ENCODE peak calls at places on chromosomes 7 and 10, in seven cellular contexts. One of them, this sample, is unnamed.

GRCh38 chr10:112360308-112361270 is 13.3 kb upstream of the ACSL5 start:
- DNase-seq in stimulated activated CD4-positive, alpha-beta T cell treated with anti-CD3 and anti-CD28 coated beads, Interleukin-12 subunit alpha, Interleukin-12 subunit beta, amount 100 ng/mL, for 4 hours: no peak
- DNase-seq in stimulated activated effector memory CD8-positive, alpha-beta T cell treated with anti-CD3 and anti-CD28 coated beads, Interleukin-12 subunit alpha, Interleukin-12 subunit beta, amount 100 ng/mL, for 72 hours: no peak
- DNase-seq in GDM1: no peak
- DNase-seq in GM20000: no peak
- DNase-seq in activated naive CD4-positive, alpha-beta T cell: no peak
- DNase-seq in dermis microvascular lymphatic vessel endothelial cell: peak
- DNase-seq in this sample: no peak

GRCh38 chr7:50300336-50300735 is 4.2 kb upstream of the IKZF1 start:
- DNase-seq in stimulated activated CD4-positive, alpha-beta T cell treated with anti-CD3 and anti-CD28 coated beads, Interleukin-12 subunit alpha, Interleukin-12 subunit beta, amount 100 ng/mL, for 4 hours: no peak
- DNase-seq in stimulated activated effector memory CD8-positive, alpha-beta T cell treated with anti-CD3 and anti-CD28 coated beads, Interleukin-12 subunit alpha, Interleukin-12 subunit beta, amount 100 ng/mL, for 72 hours: no peak
- DNase-seq in GDM1: no peak
- DNase-seq in GM20000: no peak
- DNase-seq in activated naive CD4-positive, alpha-beta T cell: no peak
- DNase-seq in dermis microvascular lymphatic vessel endothelial cell: no peak
- DNase-seq in this sample: no peak

GRCh38 chr7:80918406-80918805 is 445 bp downstream of the SEMA3C start:
- DNase-seq in stimulated activated CD4-positive, alpha-beta T cell treated with anti-CD3 and anti-CD28 coated beads, Interleukin-12 subunit alpha, Interleukin-12 subunit beta, amount 100 ng/mL, for 4 hours: no peak
- DNase-seq in stimulated activated effector memory CD8-positive, alpha-beta T cell treated with anti-CD3 and anti-CD28 coated beads, Interleukin-12 subunit alpha, Interleukin-12 subunit beta, amount 100 ng/mL, for 72 hours: no peak
- DNase-seq in GDM1: no peak
- DNase-seq in GM20000: peak
- DNase-seq in activated naive CD4-positive, alpha-beta T cell: no peak
- DNase-seq in dermis microvascular lymphatic vessel endothelial cell: peak
- DNase-seq in this sample: no peak

GRCh38 chr7:105794741-105795729 is 81.4 kb downstream of the ATXN7L1 start:
- DNase-seq in stimulated activated CD4-positive, alpha-beta T cell treated with anti-CD3 and anti-CD28 coated beads, Interleukin-12 subunit alpha, Interleukin-12 subunit beta, amount 100 ng/mL, for 4 hours: no peak
- DNase-seq in stimulated activated effector memory CD8-positive, alpha-beta T cell treated with anti-CD3 and anti-CD28 coated beads, Interleukin-12 subunit alpha, Interleukin-12 subunit beta, amount 100 ng/mL, for 72 hours: no peak
- DNase-seq in GDM1: no peak
- DNase-seq in GM20000: no peak
- DNase-seq in activated naive CD4-positive, alpha-beta T cell: no peak
- DNase-seq in dermis microvascular lymphatic vessel endothelial cell: no peak
- DNase-seq in this sample: no peak

GRCh38 chr10:104284783-104285182 is 15.8 kb downstream of the GSTO2 start:
- DNase-seq in stimulated activated CD4-positive, alpha-beta T cell treated with anti-CD3 and anti-CD28 coated beads, Interleukin-12 subunit alpha, Interleukin-12 subunit beta, amount 100 ng/mL, for 4 hours: no peak
- DNase-seq in stimulated activated effector memory CD8-positive, alpha-beta T cell treated with anti-CD3 and anti-CD28 coated beads, Interleukin-12 subunit alpha, Interleukin-12 subunit beta, amount 100 ng/mL, for 72 hours: no peak
- DNase-seq in GDM1: no peak
- DNase-seq in GM20000: no peak
- DNase-seq in activated naive CD4-positive, alpha-beta T cell: no peak
- DNase-seq in dermis microvascular lymphatic vessel endothelial cell: no peak
- DNase-seq in this sample: no peak

GRCh38 chr7:157663061-157663863 is 326.5 kb downstream of the DNAJB6 start:
- DNase-seq in stimulated activated CD4-positive, alpha-beta T cell treated with anti-CD3 and anti-CD28 coated beads, Interleukin-12 subunit alpha, Interleukin-12 subunit beta, amount 100 ng/mL, for 4 hours: no peak
- DNase-seq in stimulated activated effector memory CD8-positive, alpha-beta T cell treated with anti-CD3 and anti-CD28 coated beads, Interleukin-12 subunit alpha, Interleukin-12 subunit beta, amount 100 ng/mL, for 72 hours: no peak
- DNase-seq in GDM1: no peak
- DNase-seq in GM20000: no peak
- DNase-seq in activated naive CD4-positive, alpha-beta T cell: no peak
- DNase-seq in dermis microvascular lymphatic vessel endothelial cell: no peak
- DNase-seq in this sample: peak

GRCh38 chr7:101624246-101625000 is 4.7 kb downstream of the MYL10 start:
- DNase-seq in stimulated activated CD4-positive, alpha-beta T cell treated with anti-CD3 and anti-CD28 coated beads, Interleukin-12 subunit alpha, Interleukin-12 subunit beta, amount 100 ng/mL, for 4 hours: no peak
- DNase-seq in stimulated activated effector memory CD8-positive, alpha-beta T cell treated with anti-CD3 and anti-CD28 coated beads, Interleukin-12 subunit alpha, Interleukin-12 subunit beta, amount 100 ng/mL, for 72 hours: no peak
- DNase-seq in GDM1: no peak
- DNase-seq in GM20000: no peak
- DNase-seq in activated naive CD4-positive, alpha-beta T cell: no peak
- DNase-seq in dermis microvascular lymphatic vessel endothelial cell: no peak
- DNase-seq in this sample: no peak

GRCh38 chr7:21261627-21262564 is 166.0 kb upstream of the SP4 start:
- DNase-seq in stimulated activated CD4-positive, alpha-beta T cell treated with anti-CD3 and anti-CD28 coated beads, Interleukin-12 subunit alpha, Interleukin-12 subunit beta, amount 100 ng/mL, for 4 hours: peak
- DNase-seq in stimulated activated effector memory CD8-positive, alpha-beta T cell treated with anti-CD3 and anti-CD28 coated beads, Interleukin-12 subunit alpha, Interleukin-12 subunit beta, amount 100 ng/mL, for 72 hours: peak
- DNase-seq in GDM1: peak
- DNase-seq in GM20000: peak
- DNase-seq in activated naive CD4-positive, alpha-beta T cell: peak
- DNase-seq in dermis microvascular lymphatic vessel endothelial cell: peak
- DNase-seq in this sample: no peak

GRCh38 chr10:71123023-71123422 is 89.3 kb upstream of the UNC5B start:
- DNase-seq in stimulated activated CD4-positive, alpha-beta T cell treated with anti-CD3 and anti-CD28 coated beads, Interleukin-12 subunit alpha, Interleukin-12 subunit beta, amount 100 ng/mL, for 4 hours: no peak
- DNase-seq in stimulated activated effector memory CD8-positive, alpha-beta T cell treated with anti-CD3 and anti-CD28 coated beads, Interleukin-12 subunit alpha, Interleukin-12 subunit beta, amount 100 ng/mL, for 72 hours: no peak
- DNase-seq in GDM1: no peak
- DNase-seq in GM20000: no peak
- DNase-seq in activated naive CD4-positive, alpha-beta T cell: no peak
- DNase-seq in dermis microvascular lymphatic vessel endothelial cell: no peak
- DNase-seq in this sample: no peak

GRCh38 chr7:47741984-47742383 is 160.1 kb upstream of the TNS3 start:
- DNase-seq in stimulated activated CD4-positive, alpha-beta T cell treated with anti-CD3 and anti-CD28 coated beads, Interleukin-12 subunit alpha, Interleukin-12 subunit beta, amount 100 ng/mL, for 4 hours: no peak
- DNase-seq in stimulated activated effector memory CD8-positive, alpha-beta T cell treated with anti-CD3 and anti-CD28 coated beads, Interleukin-12 subunit alpha, Interleukin-12 subunit beta, amount 100 ng/mL, for 72 hours: no peak
- DNase-seq in GDM1: no peak
- DNase-seq in GM20000: no peak
- DNase-seq in activated naive CD4-positive, alpha-beta T cell: no peak
- DNase-seq in dermis microvascular lymphatic vessel endothelial cell: no peak
- DNase-seq in this sample: no peak

GRCh38 chr7:25979605-25980004 is 172.4 kb upstream of the NFE2L3 start:
- DNase-seq in stimulated activated CD4-positive, alpha-beta T cell treated with anti-CD3 and anti-CD28 coated beads, Interleukin-12 subunit alpha, Interleukin-12 subunit beta, amount 100 ng/mL, for 4 hours: no peak
- DNase-seq in stimulated activated effector memory CD8-positive, alpha-beta T cell treated with anti-CD3 and anti-CD28 coated beads, Interleukin-12 subunit alpha, Interleukin-12 subunit beta, amount 100 ng/mL, for 72 hours: no peak
- DNase-seq in GDM1: no peak
- DNase-seq in GM20000: no peak
- DNase-seq in activated naive CD4-positive, alpha-beta T cell: no peak
- DNase-seq in dermis microvascular lymphatic vessel endothelial cell: no peak
- DNase-seq in this sample: no peak

GRCh38 chr7:44291066-44291732 is 34.2 kb downstream of the CAMK2B start:
- DNase-seq in stimulated activated CD4-positive, alpha-beta T cell treated with anti-CD3 and anti-CD28 coated beads, Interleukin-12 subunit alpha, Interleukin-12 subunit beta, amount 100 ng/mL, for 4 hours: no peak
- DNase-seq in stimulated activated effector memory CD8-positive, alpha-beta T cell treated with anti-CD3 and anti-CD28 coated beads, Interleukin-12 subunit alpha, Interleukin-12 subunit beta, amount 100 ng/mL, for 72 hours: no peak
- DNase-seq in GDM1: no peak
- DNase-seq in GM20000: no peak
- DNase-seq in activated naive CD4-positive, alpha-beta T cell: no peak
- DNase-seq in dermis microvascular lymphatic vessel endothelial cell: peak
- DNase-seq in this sample: peak

GRCh38 chr7:47314728-47315601 is 266.9 kb downstream of the TNS3 start:
- DNase-seq in stimulated activated CD4-positive, alpha-beta T cell treated with anti-CD3 and anti-CD28 coated beads, Interleukin-12 subunit alpha, Interleukin-12 subunit beta, amount 100 ng/mL, for 4 hours: no peak
- DNase-seq in stimulated activated effector memory CD8-positive, alpha-beta T cell treated with anti-CD3 and anti-CD28 coated beads, Interleukin-12 subunit alpha, Interleukin-12 subunit beta, amount 100 ng/mL, for 72 hours: no peak
- DNase-seq in GDM1: no peak
- DNase-seq in GM20000: no peak
- DNase-seq in activated naive CD4-positive, alpha-beta T cell: no peak
- DNase-seq in dermis microvascular lymphatic vessel endothelial cell: peak
- DNase-seq in this sample: peak

This sample was measured in psoas muscle.